ENCODE peak calls at places on chromosomes 1 and 21, in seven cellular contexts. P is heart right ventricle, K is GM23248, Z is hepatocyte, U is aorta, D is tibial nerve, X is upper lobe of right lung. C is an unnamed sample.

GRCh38 chr1:86137458-86137857 is 19.1 kb downstream of the COL24A1 start:
- DNase-seq in P (no peak), X (no peak), U (no peak), D (no peak), K (peak; percentile 90), Z (no peak), C (no peak)

GRCh38 chr1:6612641-6613360 is 730 bp upstream of the PHF13 start:
- DNase-seq in U (peak; percentile 69), K (peak; percentile 83), Z (peak; percentile 82), P (peak; percentile 56), X (peak; percentile 78), D (no peak), C (no peak)

GRCh38 chr1:210301254-210301955 is 27.3 kb upstream of the HHAT start:
- DNase-seq in D (no peak), K (peak; percentile 64), Z (peak; percentile 24), X (no peak), P (no peak), U (no peak), C (no peak)

GRCh38 chr1:35808376-35809155 is 750 bp downstream of the AGO4 start:
- DNase-seq in D (no peak), K (peak; percentile 60), Z (peak; percentile 41), P (peak; percentile 20), U (peak; percentile 70), X (peak; percentile 76), C (peak; percentile 14)

GRCh38 chr1:156879876-156880275 is 13.6 kb upstream of the PEAR1 start:
- DNase-seq in Z (no peak), X (no peak), D (no peak), P (no peak), U (no peak), K (no peak), C (no peak)

GRCh38 chr21:43349644-43350043 is 77.3 kb downstream of the SIK1 start:
- DNase-seq in D (no peak), X (no peak), Z (no peak), P (no peak), U (no peak), K (no peak), C (no peak)

GRCh38 chr1:61692155-61692783 is 32.7 kb downstream of the TM2D1 start:
- DNase-seq in Z (no peak), P (no peak), X (no peak), U (no peak), D (no peak), K (peak; percentile 50), C (no peak)

GRCh38 chr1:119984771-119985170 is 84.7 kb downstream of the NOTCH2 start:
- DNase-seq in P (no peak), U (no peak), D (no peak), X (no peak), K (no peak), Z (no peak), C (no peak)

GRCh38 chr1:64150266-64150665 is 53.2 kb upstream of the UBE2U start:
- DNase-seq in D (no peak), P (no peak), Z (no peak), U (no peak), K (no peak), X (no peak), C (no peak)

GRCh38 chr21:31711326-31711725 is 20.6 kb downstream of the SCAF4 start:
- DNase-seq in X (no peak), Z (no peak), U (no peak), K (no peak), D (no peak), P (no peak), C (no peak)
- H3K4me1 ChIP-seq in X (peaks cover 32% of the 10 kb centered on the region), Z (peaks cover 7% of the 10 kb centered on the region), U (peaks cover 6% of the 10 kb centered on the region), K (peaks cover 61% of the 10 kb centered on the region), D (no peaks in the 10 kb centered on the region), P (peaks cover 63% of the 10 kb centered on the region), C (peaks cover 36% of the 10 kb centered on the region)

DNA sequence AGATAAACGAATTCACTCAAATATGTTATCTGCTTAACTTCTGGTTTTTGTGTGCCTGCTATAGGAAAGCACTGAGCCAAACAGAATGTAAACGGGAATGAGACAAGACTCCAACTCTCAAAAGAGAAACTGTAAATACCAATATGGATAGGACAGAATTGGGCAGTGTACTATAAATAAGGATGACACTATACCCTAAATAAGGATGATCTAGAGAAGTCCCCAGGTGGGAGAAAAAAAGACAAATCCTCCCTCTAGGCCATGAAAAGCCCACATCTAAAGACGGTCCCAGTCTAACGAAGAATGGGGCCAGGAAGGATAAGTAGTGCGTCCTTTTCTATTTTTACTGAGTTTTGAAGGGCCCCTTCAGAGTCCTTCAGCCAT is 1.5 kb upstream of the GABPB2 start:
- DNase-seq in D (no peak), U (no peak), K (no peak), Z (no peak), P (no peak), X (no peak), C (no peak)
- H3K27ac ChIP-seq in D (peak overlapping the region; percentile 99), U (no peak overlapping the region), K (no peak overlapping the region), Z (peak overlapping the region; percentile 99), P (peak overlapping the region; percentile 100), X (peak overlapping the region; percentile 100), C (peak overlapping the region; percentile 94)

DNA sequence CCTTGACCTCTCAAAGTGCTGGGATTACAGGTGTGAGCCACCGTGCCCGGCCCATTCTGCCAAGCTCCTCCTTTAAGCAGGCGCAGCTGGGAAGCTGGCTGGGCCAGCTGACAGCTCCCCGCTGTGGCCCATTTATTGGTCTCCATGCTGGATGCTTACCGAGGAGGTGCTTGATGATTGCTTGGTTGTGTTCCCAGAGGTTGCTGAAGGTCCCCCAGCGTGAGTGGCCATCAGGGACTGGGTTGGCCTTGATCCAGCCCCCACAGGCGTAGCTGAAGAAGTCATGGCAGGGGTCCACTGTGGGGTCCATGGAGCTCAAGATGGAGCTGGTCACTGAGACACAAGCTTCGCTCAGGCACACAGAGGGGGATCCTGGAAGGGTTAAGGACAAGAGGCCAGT is 17.7 kb downstream of the ECE1 start:
- DNase-seq in U (no peak), P (no peak), D (no peak), X (no peak), Z (no peak), K (no peak), C (no peak)
- H3K4me1 ChIP-seq in U (no peaks in the 10 kb centered on the region), P (peaks cover 85% of the 10 kb centered on the region), D (no peaks in the 10 kb centered on the region), X (peaks cover 21% of the 10 kb centered on the region), Z (peaks cover 23% of the 10 kb centered on the region), K (no peaks in the 10 kb centered on the region), C (no peaks in the 10 kb centered on the region)

GRCh38 chr21:35291963-35292627 is 243.0 kb upstream of the RUNX1 start:
- DNase-seq in X (no peak), Z (no peak), P (no peak), U (no peak), K (no peak), D (no peak), C (no peak)
- H3K27ac ChIP-seq in X (no peak overlapping the region), Z (no peak overlapping the region), P (no peak overlapping the region), U (no peak overlapping the region), K (no peak overlapping the region), D (no peak overlapping the region), C (no peak overlapping the region)

DNA sequence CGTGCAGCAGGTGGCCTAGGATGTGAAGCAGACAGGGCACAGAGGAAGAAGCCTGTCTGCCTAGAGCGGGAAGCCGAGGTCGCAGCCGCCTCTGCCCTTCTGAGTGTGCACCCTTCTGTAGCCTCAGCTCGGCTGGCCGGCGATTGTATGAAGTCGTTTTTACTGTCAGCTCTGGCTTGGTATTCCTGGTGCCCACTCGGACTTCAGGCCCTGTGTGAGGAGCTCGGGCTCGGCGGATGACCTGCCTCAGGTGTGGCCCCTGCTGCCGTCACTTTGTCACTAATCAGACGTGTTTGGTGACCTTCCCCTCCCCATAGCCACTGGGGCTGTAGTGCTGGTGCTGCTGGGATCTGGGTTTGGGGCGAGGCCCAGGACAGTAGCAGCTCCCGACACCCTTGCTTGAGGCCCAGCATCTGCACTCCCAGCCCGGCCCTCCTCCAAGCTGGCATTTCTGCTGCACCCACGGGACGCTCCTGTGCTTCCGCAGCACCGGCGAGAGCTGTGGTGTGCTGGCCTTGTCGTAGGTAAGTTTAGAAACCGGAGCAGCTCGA is 18.1 kb downstream of the SLX9 start:
- DNase-seq in D (no peak), P (no peak), X (no peak), K (no peak), U (peak; percentile 54), Z (no peak), C (no peak)
- H3K4me1 ChIP-seq in D (no peaks in the 10 kb centered on the region), P (peaks cover 89% of the 10 kb centered on the region), X (peaks cover 22% of the 10 kb centered on the region), K (peaks cover 25% of the 10 kb centered on the region), U (no peaks in the 10 kb centered on the region), Z (peaks cover 4% of the 10 kb centered on the region), C (peaks cover 49% of the 10 kb centered on the region)

GRCh38 chr21:41584603-41585176 is 76.7 kb upstream of the TMPRSS2 start:
- DNase-seq in K (no peak), P (no peak), D (no peak), Z (no peak), X (peak; percentile 31), U (no peak), C (no peak)
- H3K27ac ChIP-seq in K (no peak overlapping the region), P (no peak overlapping the region), D (no peak overlapping the region), Z (peak overlapping the region; percentile 20), X (no peak overlapping the region), U (no peak overlapping the region), C (no peak overlapping the region)

C was measured in A673.